ENCODE peak calls at places on chromosomes 5 and 9, in four cellular contexts. C is lower lobe of right lung; B is adrenal gland; Y is naive thymus-derived CD4-positive, alpha-beta T cell. A is an unnamed sample.

GRCh38 chr5:150295741-150296486 is 6.3 kb upstream of the CAMK2A start:
- DNase-seq in C (no peak), B (no peak), Y (no peak), A (no peak)

GRCh38 chr5:89723907-89724306 is 685.6 kb downstream of the CETN3 start:
- DNase-seq in C (no peak), B (no peak), Y (no peak), A (no peak)

GRCh38 chr9:95182854-95183563 is 134.5 kb downstream of the FANCC start:
- DNase-seq in C (no peak), B (peak; percentile 59), Y (no peak), A (no peak)

GRCh38 chr9:133691191-133691590 is 47.0 kb downstream of the SARDH start:
- DNase-seq in C (no peak), B (no peak), Y (no peak), A (peak; percentile 10)

GRCh38 chr5:30804739-30805313 is 388.7 kb upstream of the CDH6 start:
- DNase-seq in C (no peak), B (no peak), Y (no peak), A (no peak)

GRCh38 chr9:136902259-136902821 is 16.0 kb downstream of the TRAF2 start:
- DNase-seq in C (peak; percentile 86), B (peak; percentile 88), Y (peak; percentile 66), A (peak; percentile 63)

GRCh38 chr5:180135128-180135955 is 63.8 kb upstream of the RNF130 start:
- DNase-seq in C (peak; percentile 63), B (no peak), Y (no peak), A (no peak)

GRCh38 chr9:87535817-87536539 is 38.3 kb downstream of the DAPK1 start:
- DNase-seq in C (no peak), B (no peak), Y (no peak), A (no peak)

GRCh38 chr9:135663451-135663770 is 302 bp downstream of the LCN9 start:
- DNase-seq in C (no peak), B (no peak), Y (no peak), A (no peak)

GRCh38 chr9:135663857-135664256 is 748 bp downstream of the LCN9 start:
- DNase-seq in C (no peak), B (no peak), Y (no peak), A (no peak)

GRCh38 chr9:135664266-135664665 is 1.2 kb downstream of the LCN9 start:
- DNase-seq in C (no peak), B (no peak), Y (no peak), A (no peak)

GRCh38 chr9:135661801-135662560 is 1.1 kb upstream of the LCN9 start:
- DNase-seq in C (no peak), B (no peak), Y (no peak), A (no peak)

DNA sequence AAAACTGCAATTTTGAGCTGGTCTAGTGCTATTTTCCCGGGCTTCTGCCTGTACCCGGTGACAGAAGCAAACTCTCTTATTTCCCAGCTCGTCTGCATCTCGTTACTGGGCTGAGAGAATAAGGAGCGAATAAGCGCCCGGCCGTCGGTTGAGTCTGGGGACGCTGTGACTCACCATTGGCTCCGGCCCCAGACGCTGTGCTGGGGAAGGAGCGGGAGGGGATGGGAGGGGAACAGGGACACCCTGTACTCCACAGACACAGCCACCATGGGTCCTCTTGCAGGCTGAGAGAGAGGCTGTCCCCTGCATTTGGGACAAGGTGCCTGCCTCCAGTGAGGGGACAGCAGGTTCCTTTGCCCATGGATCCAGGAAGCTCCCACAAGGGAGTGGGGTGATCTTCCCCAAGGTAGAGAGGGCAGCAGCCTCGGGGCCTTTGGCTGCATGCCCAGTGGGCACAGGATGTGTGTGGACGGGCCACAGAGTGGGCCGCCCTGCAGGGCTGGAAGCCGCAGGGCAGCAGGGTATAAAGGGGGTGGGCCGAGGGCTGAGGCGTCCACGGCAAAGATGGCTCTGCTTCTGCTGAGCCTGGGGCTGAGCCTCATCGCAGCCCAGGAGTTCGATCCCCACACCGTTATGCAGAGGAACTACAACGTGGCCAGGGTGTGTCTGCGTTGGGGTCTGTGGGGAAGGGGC is at the start of gene LCN9:
- DNase-seq in C (no peak), B (no peak), Y (no peak), A (peak; percentile 65)
- H3K27ac ChIP-seq in C (no peak within 1 kb of the TSS), B (no peak within 1 kb of the TSS), Y (no peak within 1 kb of the TSS), A (no peak within 1 kb of the TSS)

GRCh38 chr5:176814836-176815438 is 4.6 kb downstream of the UNC5A start:
- DNase-seq in C (no peak), B (no peak), Y (no peak), A (no peak)
- H3K27me3 ChIP-seq in C (peaks cover 95% of the 10 kb centered on the region), B (peaks cover 65% of the 10 kb centered on the region), Y (no peaks in the 10 kb centered on the region), A (no peaks in the 10 kb centered on the region)

GRCh38 chr5:81288021-81288433 is 13.4 kb upstream of the ZCCHC9 start:
- DNase-seq in C (no peak), B (no peak), Y (no peak), A (no peak)
- H3K27ac ChIP-seq in C (no peak overlapping the region), B (no peak overlapping the region), Y (no peak overlapping the region), A (no peak overlapping the region)

GRCh38 chr5:38569180-38569579 is 12.7 kb upstream of the LIFR start:
- DNase-seq in C (no peak), B (no peak), Y (no peak), A (no peak)
- H3K27me3 ChIP-seq in C (no peaks in the 10 kb centered on the region), B (no peaks in the 10 kb centered on the region), Y (no peaks in the 10 kb centered on the region), A (no peaks in the 10 kb centered on the region)

DNA sequence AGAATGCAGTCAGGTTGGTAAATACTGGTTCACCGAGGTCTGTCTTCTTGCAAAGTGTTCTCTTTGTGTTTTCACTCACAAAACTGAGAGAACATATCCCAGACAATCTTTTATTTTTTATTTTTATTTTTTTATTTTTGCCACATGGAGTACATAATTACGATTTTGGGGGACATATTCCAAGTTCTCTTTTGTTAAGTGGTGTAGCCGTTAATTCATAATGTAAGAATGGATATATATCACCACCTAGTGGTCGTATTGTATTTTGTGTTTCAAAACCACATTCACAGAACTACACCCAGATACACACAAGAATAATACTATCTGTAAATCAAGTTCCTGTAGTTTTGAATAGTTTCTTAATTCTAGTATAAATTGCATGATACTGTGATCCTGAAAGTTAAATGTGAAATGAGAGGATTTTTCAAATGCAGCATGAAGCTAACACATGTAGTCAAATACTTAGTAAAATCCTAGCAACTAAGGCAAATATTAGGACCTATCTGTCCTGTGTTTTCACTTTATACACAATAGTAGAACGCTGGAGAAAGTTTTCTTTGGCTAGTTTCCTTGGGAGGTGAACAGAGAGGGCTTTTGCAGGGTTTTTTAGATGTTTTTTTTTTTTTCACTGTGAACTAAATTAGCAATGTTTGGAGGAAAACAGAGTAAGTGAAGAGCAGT is 92.7 kb downstream of the VCAN start:
- DNase-seq in C (no peak), B (no peak), Y (peak; percentile 29), A (no peak)
- H3K27ac ChIP-seq in C (no peak overlapping the region), B (no peak overlapping the region), Y (no peak overlapping the region), A (no peak overlapping the region)

DNA sequence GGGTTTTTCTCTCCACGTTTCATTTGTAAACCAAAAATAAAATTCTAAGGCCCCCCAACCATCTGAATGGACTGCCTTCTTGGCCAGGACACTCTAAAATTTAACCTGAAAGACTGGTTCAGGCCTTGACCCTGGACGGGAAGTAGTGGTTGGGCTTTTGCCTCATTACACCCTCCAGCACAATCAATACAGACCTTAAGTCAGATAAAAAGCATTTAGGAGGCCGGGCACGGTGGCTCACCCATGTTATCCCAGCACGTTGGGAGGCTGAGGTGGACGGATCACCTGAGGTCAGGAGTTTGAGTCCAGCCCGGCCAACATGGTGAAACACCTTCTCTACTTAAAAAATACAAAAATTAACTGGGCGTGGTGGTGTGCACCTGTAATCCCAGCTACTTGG is 91.6 kb upstream of the PPP1R26 start:
- DNase-seq in C (no peak), B (no peak), Y (no peak), A (no peak)
- H3K27me3 ChIP-seq in C (peaks cover 5% of the 10 kb centered on the region), B (peaks cover 8% of the 10 kb centered on the region), Y (no peaks in the 10 kb centered on the region), A (no peaks in the 10 kb centered on the region)

GRCh38 chr5:141488591-141489478 is at the start of gene PCDHGC5:
- DNase-seq in C (no peak), B (peak; percentile 66), Y (no peak), A (no peak)
- H3K27ac ChIP-seq in C (no peak within 1 kb of the TSS), B (peak within 1 kb of the TSS; percentile 7), Y (no peak within 1 kb of the TSS), A (no peak within 1 kb of the TSS)

GRCh38 chr5:168401880-168402279 is 84.4 kb upstream of the RARS1 start:
- DNase-seq in C (no peak), B (no peak), Y (no peak), A (no peak)

GRCh38 chr5:168404366-168404765 is 81.9 kb upstream of the RARS1 start:
- DNase-seq in C (no peak), B (no peak), Y (no peak), A (no peak)

GRCh38 chr5:168401226-168401625 is 85.0 kb upstream of the RARS1 start:
- DNase-seq in C (no peak), B (no peak), Y (no peak), A (no peak)

DNA sequence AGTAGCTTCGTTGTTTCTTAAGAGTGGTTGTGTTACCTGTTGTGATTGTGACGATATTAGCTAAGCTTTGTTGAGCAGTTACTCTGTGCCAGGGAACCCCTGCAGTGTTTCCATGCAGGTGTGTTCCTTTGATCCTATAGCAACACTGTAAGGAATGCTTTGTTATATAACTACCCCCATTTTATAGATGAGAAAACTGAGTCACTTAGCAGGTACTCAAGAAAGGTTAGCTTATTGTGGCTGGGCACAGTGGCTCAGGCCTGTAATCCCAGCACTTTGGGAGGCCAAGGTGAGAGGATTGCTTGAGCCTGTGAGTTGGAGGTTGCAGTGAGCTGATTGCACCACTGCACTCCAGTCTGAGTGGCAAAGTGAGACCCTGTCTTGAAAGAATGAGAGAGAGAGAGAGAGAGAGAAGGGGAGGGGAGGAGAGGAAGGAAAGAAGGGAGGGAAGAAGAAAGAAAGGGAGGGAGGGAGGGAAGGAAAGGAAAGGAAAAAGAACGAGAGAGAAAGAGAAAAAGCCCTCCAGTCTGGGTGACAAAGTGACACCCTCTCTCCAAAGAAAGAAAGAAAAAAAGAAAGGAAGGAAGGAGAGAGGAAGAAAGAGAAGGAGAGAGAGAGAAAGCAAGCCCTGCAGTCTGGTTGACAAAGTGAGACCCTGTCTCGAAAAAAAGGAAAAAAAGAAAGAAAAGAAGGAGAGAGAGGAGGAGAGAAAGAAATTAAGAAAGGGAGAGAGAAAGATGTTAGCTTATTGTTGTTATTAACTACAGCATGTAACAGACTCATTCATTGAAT is 85.6 kb upstream of the RARS1 start:
- DNase-seq in C (no peak), B (no peak), Y (no peak), A (no peak)
- H3K27me3 ChIP-seq in C (no peaks in the 10 kb centered on the region), B (no peaks in the 10 kb centered on the region), Y (no peaks in the 10 kb centered on the region), A (no peaks in the 10 kb centered on the region)

GRCh38 chr5:113807384-113808053 is 294.0 kb downstream of the YTHDC2 start:
- DNase-seq in C (no peak), B (no peak), Y (no peak), A (peak; percentile 9)

GRCh38 chr5:113804264-113804663 is 290.8 kb downstream of the YTHDC2 start:
- DNase-seq in C (no peak), B (no peak), Y (no peak), A (no peak)

GRCh38 chr5:113804943-113805342 is 291.4 kb downstream of the YTHDC2 start:
- DNase-seq in C (no peak), B (no peak), Y (no peak), A (no peak)

GRCh38 chr5:113806250-113806649 is 292.8 kb downstream of the YTHDC2 start:
- DNase-seq in C (no peak), B (no peak), Y (no peak), A (no peak)

GRCh38 chr5:113806823-113807222 is 293.3 kb downstream of the YTHDC2 start:
- DNase-seq in C (no peak), B (no peak), Y (no peak), A (peak; percentile 55)
- H3K27ac ChIP-seq in C (no peak overlapping the region), B (no peak overlapping the region), Y (no peak overlapping the region), A (no peak overlapping the region)